ENCODE peak calls at places on chromosome 11, in eight cellular contexts. U is PC-9; B is amniotic epithelial cell; V is NCI-H1092; X is activated gamma-delta T cell treated with anti-CD3 and anti-CD28 coated beads, Interleukin-2, amount 50 U/mL, for 16 hours; D is ACHN; Z is stimulated activated CD4-positive, alpha-beta T cell treated with anti-CD3 and anti-CD28 coated beads, Interleukin-1b, Interleukin-23, amount 100 ng/mL, for 4 hours; E is RPMI8226. A is an unnamed sample.
A peak's percentile ranks its signal among the peaks of the same experiment; 100 is the strongest.

GRCh38 chr11:68996376-68997123 is 15.8 kb upstream of the MRGPRD start:
- DNase-seq in U (no peak), B (no peak), V (no peak), X (no peak), D (no peak), Z (no peak), E (no peak), A (no peak)

GRCh38 chr11:120774591-120775386 is 249.1 kb upstream of the TBCEL start:
- DNase-seq in U (no peak), B (no peak), V (no peak), X (no peak), D (no peak), Z (no peak), E (no peak), A (no peak)

GRCh38 chr11:96013459-96014213 is 89.7 kb upstream of the MTMR2 start:
- DNase-seq in U (no peak), B (no peak), V (no peak), X (no peak), D (no peak), Z (no peak), E (no peak), A (no peak)

GRCh38 chr11:765025-765801 is 12.1 kb downstream of the GATD1 start:
- DNase-seq in U (peak; percentile 67), B (peak; percentile 33), V (no peak), X (peak; percentile 46), D (peak; percentile 57), Z (peak; percentile 40), E (peak; percentile 74), A (peak; percentile 82)

GRCh38 chr11:96486890-96487633 is 97.2 kb downstream of the JRKL start:
- DNase-seq in U (peak; percentile 64), B (peak; percentile 70), V (no peak), X (no peak), D (peak; percentile 7), Z (no peak), E (peak; percentile 42), A (no peak)

GRCh38 chr11:64100782-64101358 is 65.0 kb downstream of the MACROD1 start:
- DNase-seq in U (no peak), B (no peak), V (no peak), X (no peak), D (no peak), Z (no peak), E (no peak), A (no peak)

GRCh38 chr11:94732617-94733292 is 35.4 kb upstream of the AMOTL1 start:
- DNase-seq in U (peak; percentile 52), B (peak; percentile 86), V (no peak), X (no peak), D (no peak), Z (no peak), E (no peak), A (no peak)

GRCh38 chr11:118628861-118629549 is 21.6 kb downstream of the PHLDB1 start:
- DNase-seq in U (no peak), B (no peak), V (no peak), X (no peak), D (no peak), Z (no peak), E (no peak), A (no peak)